ENCODE peak calls at places on chromosomes 16 and 17, in ten cellular contexts. J, M, Z, X, P, L, C, Q, O and Y are unnamed samples. For H3K9me3, the result is how much of the 10 kb centered on the place peaks cover.

GRCh38 chr17:63634816-63635215 is 12.6 kb downstream of the MAP3K3 start:
- DNase-seq in J (no peak), M (no peak), Z (no peak), P (no peak), L (no peak), C (no peak), Q (no peak), X (no peak), O (no peak), Y (no peak)

GRCh38 chr17:66644311-66644710 is 190.6 kb upstream of the CACNG5 start:
- DNase-seq in X (no peak), Q (no peak), C (no peak), J (no peak), L (no peak), O (no peak), Z (no peak), M (no peak), P (no peak), Y (no peak)

GRCh38 chr16:87790278-87791023 is 24.7 kb upstream of the KLHDC4 start:
- DNase-seq in M (no peak), Z (no peak), O (no peak), Q (no peak), L (peak), J (no peak), X (no peak), P (peak), C (no peak), Y (peak)

GRCh38 chr17:43030137-43030767 is 5.2 kb downstream of the RND2 start:
- DNase-seq in O (no peak), J (no peak), Z (no peak), M (no peak), L (no peak), X (no peak), Q (no peak), P (no peak), C (no peak), Y (no peak)

GRCh38 chr17:71799657-71800056 is 321.2 kb upstream of the SOX9 start:
- DNase-seq in J (no peak), C (no peak), X (no peak), Z (no peak), Q (no peak), M (no peak), O (no peak), L (no peak), P (no peak), Y (no peak)

GRCh38 chr17:10754109-10754508 is 24.3 kb upstream of the TMEM220 start:
- DNase-seq in J (no peak), Z (peak), L (peak), M (peak), O (no peak), P (no peak), C (no peak), X (peak), Q (no peak), Y (no peak)

GRCh38 chr17:63601439-63602371 is 1.0 kb downstream of the TACO1 start:
- DNase-seq in P (no peak), L (no peak), J (peak), X (no peak), O (no peak), C (no peak), Z (peak), Q (peak), M (peak), Y (no peak)

GRCh38 chr17:28227278-28228108 is 91.5 kb upstream of the TMEM97 start:
- DNase-seq in C (peak), M (peak), J (no peak), P (no peak), O (no peak), X (no peak), Q (peak), Z (peak), L (peak), Y (no peak)

GRCh38 chr17:49290690-49291326 is 60.2 kb upstream of the PHOSPHO1 start:
- DNase-seq in J (peak), P (no peak), X (no peak), O (no peak), L (no peak), Q (no peak), M (peak), Z (peak), C (no peak), Y (no peak)

GRCh38 chr16:23836404-23837291 is 865 bp downstream of the PRKCB start:
- DNase-seq in P (peak), X (no peak), O (no peak), M (peak), L (peak), Z (peak), Q (peak), C (peak), J (no peak), Y (peak)

GRCh38 chr16:17828012-17828411 is 357.3 kb upstream of the XYLT1 start:
- DNase-seq in Q (no peak), O (no peak), X (no peak), Z (no peak), L (no peak), C (no peak), J (no peak), P (no peak), M (no peak), Y (no peak)

GRCh38 chr17:79337053-79337452 is 262.4 kb downstream of the ENGASE start:
- DNase-seq in J (no peak), Z (no peak), X (no peak), M (no peak), L (no peak), C (no peak), Q (no peak), O (no peak), P (no peak), Y (no peak)

GRCh38 chr17:66422181-66422580 is 119.8 kb downstream of the PRKCA start:
- DNase-seq in L (no peak), M (no peak), J (no peak), Q (no peak), Z (no peak), O (no peak), P (no peak), X (no peak), C (no peak), Y (no peak)

GRCh38 chr16:29306953-29307597 is 99.4 kb downstream of the NPIPB11 start:
- DNase-seq in X (no peak), L (no peak), C (no peak), P (peak), Q (no peak), Z (no peak), O (no peak), M (no peak), J (no peak), Y (no peak)

GRCh38 chr16:86994651-86995171 is 322.5 kb downstream of the C16orf95 start:
- DNase-seq in O (no peak), L (no peak), Q (no peak), C (no peak), J (peak), M (peak), Z (peak), P (peak), X (no peak), Y (peak)

GRCh38 chr17:28398280-28398981 is 7.6 kb downstream of the SLC46A1 start:
- DNase-seq in L (no peak), Q (no peak), P (no peak), C (no peak), Z (no peak), X (no peak), O (no peak), M (no peak), J (no peak), Y (no peak)

GRCh38 chr16:75464130-75464918 is at the start of gene TMEM170A:
- DNase-seq in X (peak), O (peak), Q (peak), P (peak), J (peak), C (peak), Z (peak), L (peak), M (peak), Y (peak)

GRCh38 chr17:78173025-78173715 is 4.8 kb downstream of the SYNGR2 start:
- DNase-seq in C (no peak), X (peak), Z (no peak), L (peak), P (no peak), Q (peak), J (no peak), O (peak), M (no peak), Y (no peak)

GRCh38 chr17:2688351-2689342 is 22.9 kb downstream of the CLUH start:
- DNase-seq in Z (no peak), L (peak), Q (peak), P (peak), M (no peak), X (no peak), O (peak), C (peak), J (no peak), Y (peak)

GRCh38 chr17:74563358-74563757 is 4.0 kb downstream of the CD300H start:
- DNase-seq in Z (no peak), L (no peak), M (no peak), X (no peak), J (no peak), C (no peak), P (no peak), Q (no peak), O (no peak), Y (no peak)

GRCh38 chr17:828761-829160 is 46.6 kb downstream of the MRM3 start:
- DNase-seq in M (no peak), L (no peak), J (no peak), X (no peak), O (no peak), Z (no peak), Q (no peak), P (no peak), C (no peak), Y (no peak)

GRCh38 chr16:79747688-79748087 is 147.2 kb upstream of the MAF start:
- DNase-seq in J (no peak), P (no peak), Q (no peak), C (no peak), L (no peak), O (no peak), X (no peak), M (no peak), Z (no peak), Y (no peak)

GRCh38 chr16:24721830-24722238 is 7.6 kb upstream of the TNRC6A start:
- DNase-seq in C (no peak), Z (no peak), L (no peak), P (no peak), O (no peak), M (no peak), X (no peak), Q (no peak), J (no peak), Y (no peak)

GRCh38 chr16:53482123-53482522 is 20.9 kb downstream of the AKTIP start:
- DNase-seq in X (no peak), C (no peak), J (peak), M (no peak), O (no peak), P (no peak), L (no peak), Q (no peak), Z (no peak), Y (no peak)

GRCh38 chr16:67995423-67995822 is 3.9 kb downstream of the DPEP2 start:
- DNase-seq in O (no peak), Z (no peak), L (no peak), J (no peak), X (no peak), M (no peak), Q (no peak), P (no peak), C (no peak), Y (no peak)

GRCh38 chr16:610513-611381 is 20.0 kb upstream of the WFIKKN1 start:
- DNase-seq in O (no peak), J (no peak), C (peak), X (no peak), L (no peak), Z (peak), M (no peak), P (peak), Q (peak), Y (no peak)

GRCh38 chr16:49821614-49822282 is 34.2 kb downstream of the ZNF423 start:
- DNase-seq in C (no peak), J (no peak), L (no peak), X (no peak), O (no peak), M (no peak), Z (peak), P (no peak), Q (no peak), Y (no peak)

DNA sequence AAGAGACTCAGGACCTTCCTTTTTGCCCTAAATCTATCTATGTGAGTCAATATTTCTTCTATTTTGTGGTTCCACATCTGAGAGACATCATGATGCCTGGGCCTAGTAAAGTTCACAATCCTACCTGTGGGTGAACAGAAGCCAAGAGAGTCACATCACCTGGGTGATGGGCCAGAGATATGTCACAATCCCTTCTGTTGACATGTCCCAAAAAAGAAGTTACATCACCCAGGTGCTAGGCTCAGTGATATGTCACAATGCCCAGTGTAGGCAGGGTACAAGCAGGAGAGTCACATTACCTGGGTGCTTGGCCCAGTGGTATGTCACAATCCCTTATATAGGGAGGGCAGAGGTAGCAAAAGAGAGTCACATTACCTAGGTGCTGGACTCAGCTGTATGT is 2101.9 kb downstream of the TP53TG3F start:
- DNase-seq in J (no peak), P (no peak), X (no peak), O (no peak), L (no peak), Q (no peak), Z (no peak), M (no peak), C (no peak), Y (no peak)
- H3K9me3 ChIP-seq in J (under half), P (under half), X (under half), O (under half), L (under half), Q (under half), Z (under half), M (under half), C (under half), Y (under half)

DNA sequence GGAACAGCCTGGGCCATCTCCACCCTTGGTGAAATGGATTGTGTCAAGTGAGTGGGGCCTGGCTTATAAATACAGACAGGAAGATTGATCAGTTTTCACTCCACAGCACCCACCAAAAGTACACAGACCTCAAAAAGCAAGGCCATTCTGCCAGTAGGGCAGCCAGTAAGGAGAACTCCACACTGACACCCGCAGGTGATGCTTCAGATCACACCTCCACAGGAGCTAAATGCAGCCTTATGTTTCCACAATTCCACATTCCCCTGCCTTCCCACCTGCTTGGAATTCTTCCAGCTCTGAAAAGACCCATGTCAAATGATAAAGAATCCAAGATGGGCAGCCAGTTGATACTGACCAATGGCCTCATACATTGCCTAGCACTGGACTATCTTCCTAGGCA is 191.1 kb downstream of the ZFHX3 start:
- DNase-seq in Z (peak), M (peak), L (no peak), P (no peak), O (no peak), J (no peak), X (no peak), Q (no peak), C (no peak), Y (no peak)
- TF ChIP-seq CTCF in Z (peak), M (peak), L (peak), P (no peak), O (no peak), J (peak), X (peak), Q (peak), C (no peak), Y (peak)

GRCh38 chr16:9048302-9048700 is 43.1 kb upstream of the HAPSTR1 start:
- DNase-seq in M (no peak), Z (no peak), C (no peak), X (no peak), Q (no peak), O (no peak), J (no peak), P (no peak), L (no peak), Y (no peak)

GRCh38 chr16:9053006-9053601 is 38.3 kb upstream of the HAPSTR1 start:
- DNase-seq in X (no peak), Q (no peak), P (peak), M (peak), L (peak), J (peak), O (peak), Z (peak), C (peak), Y (peak)

GRCh38 chr16:9049241-9049640 is 42.2 kb upstream of the HAPSTR1 start:
- DNase-seq in J (no peak), Z (no peak), C (no peak), P (no peak), M (no peak), Q (no peak), L (no peak), X (no peak), O (no peak), Y (no peak)

GRCh38 chr16:9047689-9048301 is 43.6 kb upstream of the HAPSTR1 start:
- DNase-seq in Z (peak), X (peak), M (peak), C (peak), J (peak), L (peak), O (peak), P (peak), Q (peak), Y (peak)

GRCh38 chr16:9050102-9050830 is 41.2 kb upstream of the HAPSTR1 start:
- DNase-seq in C (no peak), J (no peak), Z (peak), P (no peak), O (no peak), M (peak), L (no peak), X (no peak), Q (no peak), Y (no peak)
- H3K27ac ChIP-seq in C (no peak), J (no peak), Z (no peak), P (no peak), O (no peak), M (no peak), L (no peak), X (no peak), Q (no peak), Y (no peak)

DNA sequence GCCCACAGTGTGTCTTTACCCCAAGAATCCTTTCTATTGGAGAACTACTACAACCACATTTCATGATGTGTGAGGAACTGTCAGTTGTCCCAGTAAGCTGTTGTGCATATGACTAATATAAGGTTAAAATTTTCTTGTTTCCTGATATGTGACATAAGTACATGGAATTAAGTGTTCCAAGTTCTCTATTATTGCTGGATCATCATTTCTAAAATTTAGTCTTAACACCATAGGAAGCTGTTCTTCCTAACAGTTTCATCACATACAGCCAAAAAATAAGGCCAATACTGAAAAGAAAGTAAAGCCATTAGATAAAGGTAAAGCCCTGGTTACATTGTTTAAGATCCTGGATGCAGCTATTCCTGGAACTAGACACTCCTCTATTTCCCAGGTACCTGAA is 620.9 kb upstream of the CDH8 start:
- DNase-seq in X (no peak), Q (no peak), Z (no peak), C (no peak), O (no peak), J (no peak), M (no peak), P (no peak), L (no peak), Y (no peak)
- H3K9me3 ChIP-seq in X (under half), Q (under half), Z (under half), C (under half), O (under half), J (under half), M (under half), P (under half), L (under half), Y (under half)

DNA sequence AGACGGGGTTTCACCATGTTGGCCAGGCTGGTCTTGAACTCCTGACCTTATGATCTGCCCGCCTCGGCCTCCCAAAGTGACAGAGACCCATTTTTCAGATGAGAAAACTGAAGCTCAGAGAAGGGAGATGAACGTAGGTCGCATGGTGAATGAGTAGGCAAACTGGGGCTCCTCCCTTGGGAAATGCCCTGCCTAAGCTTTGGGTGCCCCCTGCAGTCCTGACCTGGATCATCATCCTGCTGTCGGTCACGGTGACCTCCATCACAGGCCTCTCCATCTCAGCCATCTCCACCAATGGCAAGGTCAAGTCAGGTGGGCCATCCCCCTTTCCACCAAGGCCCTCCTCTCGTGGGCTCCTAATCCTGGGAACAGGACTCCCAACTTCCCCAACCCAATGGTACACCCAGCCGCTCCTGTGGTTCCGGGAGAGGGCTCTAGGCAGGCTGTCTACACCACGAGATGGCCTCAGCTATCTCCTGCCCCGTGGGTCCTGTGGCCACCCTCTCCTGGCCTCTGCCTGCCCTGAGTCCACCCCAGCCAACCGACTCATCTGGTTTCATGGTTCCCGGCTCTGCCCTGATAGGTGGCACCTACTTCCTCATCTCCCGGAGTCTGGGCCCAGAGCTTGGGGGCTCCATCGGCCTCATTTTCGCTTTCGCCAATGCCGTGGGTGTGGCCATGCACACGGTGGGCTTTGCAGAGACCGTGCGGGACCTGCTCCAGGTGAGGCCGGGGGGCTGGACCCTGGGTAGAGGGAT is 4.7 kb downstream of the SLC12A3 start:
- DNase-seq in C (peak), O (no peak), Q (no peak), X (peak), J (no peak), L (no peak), M (peak), Z (peak), P (no peak), Y (no peak)
- TF ChIP-seq CTCF in C (peak), O (no peak), Q (peak), X (peak), J (peak), L (peak), M (peak), Z (peak), P (no peak), Y (no peak)

GRCh38 chr16:85329059-85329812 is 217.0 kb upstream of the CIBAR2 start:
- DNase-seq in O (no peak), Q (peak), Z (peak), J (peak), C (no peak), X (no peak), L (no peak), P (no peak), M (peak), Y (no peak)
- H3K27ac ChIP-seq in O (no peak), Q (peak), Z (peak), J (no peak), C (no peak), X (no peak), L (no peak), P (no peak), M (peak), Y (no peak)